ENCODE peak calls at places on chromosomes 12 and 14, in six cellular contexts. E, J, U, P, X and S are unnamed samples.
A peak's percentile ranks its signal among the peaks of the same experiment; 100 is the strongest.

GRCh38 chr12:9064815-9065606 is 50.7 kb downstream of the A2M start:
- DNase-seq in E (peak; percentile 13), X (peak; percentile 79), U (peak; percentile 94), P (no peak), J (no peak), S (peak; percentile 24)

GRCh38 chr12:115941362-115941761 is 336.1 kb downstream of the MED13L start:
- DNase-seq in J (no peak), U (no peak), E (peak; percentile 22), X (no peak), P (no peak), S (peak; percentile 37)

GRCh38 chr14:56176530-56176929 is 58.3 kb downstream of the PELI2 start:
- DNase-seq in P (no peak), J (no peak), U (no peak), E (no peak), X (no peak), S (no peak)

GRCh38 chr14:89215166-89215940 is 201.7 kb downstream of the FOXN3 start:
- DNase-seq in E (no peak), U (no peak), P (no peak), X (no peak), J (no peak), S (no peak)

GRCh38 chr12:31989987-31990386 is 30.8 kb downstream of the RESF1 start:
- DNase-seq in E (no peak), X (no peak), P (no peak), J (no peak), U (no peak), S (no peak)

GRCh38 chr12:111444706-111445310 is 39.1 kb downstream of the SH2B3 start:
- DNase-seq in E (peak; percentile 90), U (no peak), X (peak; percentile 69), J (peak; percentile 95), P (no peak), S (peak; percentile 28)

GRCh38 chr14:48686650-48687049 is 899.5 kb downstream of the RPS29 start:
- DNase-seq in U (no peak), E (no peak), X (no peak), P (no peak), J (no peak), S (no peak)

GRCh38 chr12:69821032-69821431 is 4.0 kb upstream of the MYRFL start:
- DNase-seq in X (no peak), P (no peak), U (no peak), J (no peak), E (no peak), S (no peak)

GRCh38 chr14:90649557-90650135 is 166.6 kb downstream of the TTC7B start:
- DNase-seq in E (no peak), J (no peak), P (no peak), U (no peak), X (no peak), S (no peak)

GRCh38 chr12:39227218-39227617 is 215.7 kb downstream of the KIF21A start:
- DNase-seq in P (no peak), J (no peak), X (no peak), U (no peak), E (no peak), S (no peak)

GRCh38 chr14:104224516-104225281 is 86.3 kb downstream of the KIF26A start:
- DNase-seq in P (no peak), E (no peak), X (no peak), J (no peak), U (no peak), S (no peak)

GRCh38 chr12:111773801-111774551 is 7.2 kb downstream of the ALDH2 start:
- DNase-seq in X (peak; percentile 72), U (peak; percentile 45), J (no peak), E (peak; percentile 100), P (no peak), S (peak; percentile 97)

GRCh38 chr12:120993496-120993895 is 15.2 kb downstream of the HNF1A start:
- DNase-seq in P (no peak), X (no peak), J (no peak), U (no peak), E (no peak), S (no peak)

GRCh38 chr14:61887628-61888027 is 125.4 kb downstream of the SNAPC1 start:
- DNase-seq in P (no peak), U (no peak), X (no peak), J (peak; percentile 12), E (no peak), S (no peak)

GRCh38 chr14:80850197-80850814 is 91.2 kb downstream of the CEP128 start:
- DNase-seq in E (peak; percentile 66), J (no peak), X (no peak), U (no peak), P (no peak), S (peak; percentile 79)

GRCh38 chr12:13343380-13343779 is 146.9 kb downstream of the EMP1 start:
- DNase-seq in X (no peak), E (no peak), P (no peak), J (no peak), U (no peak), S (peak; percentile 17)

GRCh38 chr14:88590173-88590572 is 27.3 kb downstream of the ZC3H14 start:
- DNase-seq in X (no peak), J (no peak), P (no peak), U (no peak), E (peak; percentile 30), S (no peak)

GRCh38 chr14:54564071-54564798 is 2.7 kb upstream of the SAMD4A start:
- DNase-seq in J (no peak), X (no peak), E (peak; percentile 59), U (no peak), P (no peak), S (peak; percentile 73)

GRCh38 chr14:54566410-54567223 is at the start of gene SAMD4A:
- DNase-seq in J (peak; percentile 49), P (no peak), E (peak; percentile 91), U (peak; percentile 67), X (peak; percentile 82), S (peak; percentile 90)

GRCh38 chr14:54565236-54566151 is 1.4 kb upstream of the SAMD4A start:
- DNase-seq in U (peak; percentile 93), J (peak; percentile 33), E (peak; percentile 92), X (peak; percentile 96), P (no peak), S (peak; percentile 89)

GRCh38 chr14:54566152-54566409 is 847 bp upstream of the SAMD4A start:
- DNase-seq in E (no peak), X (no peak), P (no peak), U (no peak), J (no peak), S (no peak)

DNA sequence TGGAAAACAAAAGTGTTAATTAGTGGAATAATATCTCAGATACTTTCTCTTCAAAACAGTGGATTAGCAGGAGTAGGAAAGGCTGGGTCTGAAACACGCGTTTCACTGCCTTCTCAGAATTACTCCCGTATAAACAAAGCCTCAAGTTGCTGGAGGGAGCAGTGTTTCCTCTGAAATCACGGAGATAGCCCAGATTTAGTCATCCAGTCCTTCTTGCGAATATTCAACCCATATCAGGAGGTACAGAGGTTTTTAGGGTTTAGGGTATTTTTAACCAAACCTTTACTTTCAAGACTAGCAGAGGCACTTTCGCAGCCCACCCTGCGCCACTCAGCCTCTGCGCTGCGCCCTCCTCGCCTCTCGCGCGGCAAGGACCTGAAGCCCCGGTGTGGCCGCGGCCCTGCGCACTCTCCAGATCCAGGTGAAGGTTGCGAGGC is 2.1 kb upstream of the SAMD4A start:
- DNase-seq in E (peak; percentile 85), J (no peak), P (no peak), X (no peak), U (no peak), S (peak; percentile 85)
- TF ChIP-seq CTCF in E (no peak), J (no peak), P (no peak), X (no peak), U (no peak), S (peak; percentile 2)

GRCh38 chr14:32435411-32435810 is 106.3 kb downstream of the AKAP6 start:
- DNase-seq in X (no peak), E (no peak), U (no peak), P (no peak), J (no peak), S (no peak)

GRCh38 chr14:32434880-32435279 is 105.8 kb downstream of the AKAP6 start:
- DNase-seq in E (no peak), P (no peak), U (no peak), J (no peak), X (no peak), S (no peak)

GRCh38 chr14:32434180-32434579 is 105.1 kb downstream of the AKAP6 start:
- DNase-seq in X (no peak), U (no peak), E (no peak), J (no peak), P (no peak), S (no peak)

GRCh38 chr14:32436993-32437392 is 107.9 kb downstream of the AKAP6 start:
- DNase-seq in P (no peak), X (no peak), J (no peak), U (no peak), E (no peak), S (peak; percentile 24)

DNA sequence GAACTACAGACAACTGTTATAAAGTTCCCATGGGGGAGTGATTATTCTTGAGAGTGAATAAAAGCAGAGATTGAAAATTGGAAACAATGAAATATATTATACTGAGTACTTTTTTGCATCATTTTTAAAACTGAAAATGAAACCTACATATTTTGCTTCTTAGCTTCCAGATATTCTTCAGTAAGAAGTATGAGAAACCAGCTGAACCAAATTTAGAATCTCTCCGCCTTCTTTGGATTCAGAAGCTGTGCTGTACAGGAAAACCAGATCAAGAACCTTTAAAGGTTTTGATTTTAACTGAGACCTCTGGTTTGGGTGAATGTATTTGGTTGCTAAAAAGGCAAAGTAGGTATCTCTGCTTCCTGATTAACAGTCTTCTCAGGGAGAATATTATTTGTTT is 109.4 kb downstream of the AKAP6 start:
- DNase-seq in E (no peak), J (no peak), X (no peak), P (no peak), U (no peak), S (peak; percentile 34)
- H3K4me3 ChIP-seq in E (no peak overlapping the region), J (no peak overlapping the region), X (no peak overlapping the region), P (no peak overlapping the region), U (no peak overlapping the region), S (no peak overlapping the region)

GRCh38 chr12:14399871-14400270 is 34.4 kb downstream of the ATF7IP start:
- DNase-seq in E (peak; percentile 48), X (no peak), J (no peak), P (no peak), U (no peak), S (no peak)
- TF ChIP-seq CTCF in E (no peak), X (no peak), J (no peak), P (no peak), U (no peak), S (no peak)

GRCh38 chr12:11854011-11854499 is 204.6 kb downstream of the ETV6 start:
- DNase-seq in E (no peak), U (no peak), P (no peak), X (no peak), J (no peak), S (no peak)

GRCh38 chr12:11856971-11857370 is 207.5 kb downstream of the ETV6 start:
- DNase-seq in P (no peak), J (no peak), E (no peak), X (no peak), U (no peak), S (no peak)

GRCh38 chr12:11860026-11860425 is 210.6 kb downstream of the ETV6 start:
- DNase-seq in U (no peak), X (no peak), E (no peak), J (no peak), P (no peak), S (no peak)

GRCh38 chr12:11853126-11853525 is 203.7 kb downstream of the ETV6 start:
- DNase-seq in X (no peak), E (no peak), U (no peak), J (no peak), P (no peak), S (no peak)

DNA sequence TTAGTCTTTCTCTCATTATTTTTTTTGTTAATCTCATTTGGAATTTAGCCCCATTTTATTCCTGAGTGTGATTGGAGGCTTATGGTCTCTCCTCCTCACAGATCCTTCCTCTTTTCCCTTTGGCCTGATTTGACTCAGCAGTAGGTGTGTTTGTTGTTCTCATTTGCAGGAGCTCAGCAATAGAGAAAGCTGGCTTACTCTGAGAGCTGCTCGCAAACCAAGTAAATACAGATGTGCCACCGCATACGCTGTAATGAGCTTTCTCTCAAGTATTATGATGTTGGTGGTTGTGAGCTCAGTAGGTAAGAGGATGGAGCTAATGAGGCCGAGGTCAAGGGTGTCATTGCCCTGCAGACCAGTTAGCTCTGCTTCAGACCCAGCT is 206.5 kb downstream of the ETV6 start:
- DNase-seq in J (peak; percentile 43), P (no peak), E (no peak), U (no peak), X (no peak), S (no peak)
- H3K4me3 ChIP-seq in J (no peak overlapping the region), P (no peak overlapping the region), E (no peak overlapping the region), U (no peak overlapping the region), X (no peak overlapping the region), S (no peak overlapping the region)